ENCODE peak calls at places on chromosomes 2 and 18, in four cellular contexts. Q, D, K and X are unnamed samples.

GRCh38 chr2:158297606-158298005 is 158.9 kb downstream of the CCDC148 start:
- DNase-seq in Q (no peak), D (no peak), K (no peak), X (no peak)

GRCh38 chr18:44771957-44772917 is 91.5 kb downstream of the SETBP1 start:
- DNase-seq in Q (no peak), D (no peak), K (peak; percentile 18), X (peak; percentile 19)

GRCh38 chr18:23912356-23912755 is 102.2 kb upstream of the TTC39C start:
- DNase-seq in Q (no peak), D (no peak), K (no peak), X (no peak)

GRCh38 chr2:54497738-54498680 is 41.9 kb downstream of the SPTBN1 start:
- DNase-seq in Q (no peak), D (no peak), K (no peak), X (peak; percentile 59)

GRCh38 chr2:95323347-95324155 is 26.4 kb downstream of the KCNIP3 start:
- DNase-seq in Q (peak; percentile 79), D (no peak), K (no peak), X (peak; percentile 41)

GRCh38 chr2:25955869-25956535 is 26.3 kb downstream of the KIF3C start:
- DNase-seq in Q (no peak), D (no peak), K (no peak), X (no peak)

GRCh38 chr2:21372654-21373053 is 248.9 kb downstream of the TDRD15 start:
- DNase-seq in Q (peak; percentile 26), D (no peak), K (no peak), X (no peak)

GRCh38 chr2:200217320-200217719 is 89.2 kb upstream of the SPATS2L start:
- DNase-seq in Q (no peak), D (no peak), K (no peak), X (no peak)

GRCh38 chr2:8684885-8685696 is 3.2 kb downstream of the ID2 start:
- DNase-seq in Q (no peak), D (no peak), K (peak; percentile 30), X (peak; percentile 67)

GRCh38 chr2:112622528-112622849 is 23.2 kb upstream of the SLC20A1 start:
- DNase-seq in Q (no peak), D (peak; percentile 80), K (no peak), X (no peak)

GRCh38 chr2:197782121-197782520 is 3.0 kb downstream of the BOLL start:
- DNase-seq in Q (no peak), D (no peak), K (no peak), X (no peak)

GRCh38 chr18:61949946-61950345 is 57.1 kb upstream of the RNF152 start:
- DNase-seq in Q (no peak), D (peak; percentile 11), K (no peak), X (no peak)

GRCh38 chr2:218876562-218877219 is 4.0 kb upstream of the WNT10A start:
- DNase-seq in Q (peak; percentile 88), D (no peak), K (peak; percentile 59), X (peak; percentile 76)

GRCh38 chr2:218873359-218874194 is 7.1 kb upstream of the WNT10A start:
- DNase-seq in Q (peak; percentile 61), D (no peak), K (no peak), X (no peak)

GRCh38 chr2:218877891-218878290 is 2.8 kb upstream of the WNT10A start:
- DNase-seq in Q (no peak), D (no peak), K (no peak), X (no peak)

GRCh38 chr2:218877331-218877730 is 3.3 kb upstream of the WNT10A start:
- DNase-seq in Q (peak; percentile 67), D (no peak), K (no peak), X (no peak)

DNA sequence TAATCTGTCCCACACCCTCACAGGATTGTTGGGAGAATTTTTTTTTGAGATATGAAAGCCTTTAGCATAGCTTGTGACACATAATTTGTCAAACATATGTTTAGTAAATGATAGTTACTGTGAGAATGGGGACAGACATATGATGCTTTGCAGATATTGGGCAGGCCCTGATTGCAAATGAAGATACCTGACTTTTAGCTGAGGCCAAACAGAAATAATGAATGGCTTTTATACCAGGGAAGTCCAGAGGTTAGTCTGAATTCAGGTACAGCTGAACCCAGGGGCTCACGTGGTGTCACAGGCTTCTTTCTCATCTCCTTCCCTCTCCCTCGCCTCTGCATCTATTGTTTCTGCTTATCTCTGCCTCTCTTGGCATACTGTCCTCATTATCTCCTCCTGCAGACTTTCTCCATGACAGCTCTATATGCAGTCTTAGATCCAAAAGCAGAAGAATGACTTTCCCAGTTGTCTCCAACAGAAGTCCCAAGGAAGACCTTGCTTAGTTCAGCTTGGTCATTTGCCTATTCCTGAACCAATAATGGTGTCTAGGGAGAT is 4.9 kb upstream of the WNT10A start:
- DNase-seq in Q (no peak), D (no peak), K (no peak), X (no peak)
- H3K27me3 ChIP-seq in Q (peaks cover 30% of the 10 kb centered on the region), D (peaks cover 82% of the 10 kb centered on the region), K (no peaks in the 10 kb centered on the region), X (peaks cover 59% of the 10 kb centered on the region)

GRCh38 chr2:110216803-110217202 is 4.5 kb upstream of the MTLN start:
- DNase-seq in Q (no peak), D (no peak), K (no peak), X (no peak)
- H3K27me3 ChIP-seq in Q (no peaks in the 10 kb centered on the region), D (peaks cover 27% of the 10 kb centered on the region), K (no peaks in the 10 kb centered on the region), X (no peaks in the 10 kb centered on the region)

DNA sequence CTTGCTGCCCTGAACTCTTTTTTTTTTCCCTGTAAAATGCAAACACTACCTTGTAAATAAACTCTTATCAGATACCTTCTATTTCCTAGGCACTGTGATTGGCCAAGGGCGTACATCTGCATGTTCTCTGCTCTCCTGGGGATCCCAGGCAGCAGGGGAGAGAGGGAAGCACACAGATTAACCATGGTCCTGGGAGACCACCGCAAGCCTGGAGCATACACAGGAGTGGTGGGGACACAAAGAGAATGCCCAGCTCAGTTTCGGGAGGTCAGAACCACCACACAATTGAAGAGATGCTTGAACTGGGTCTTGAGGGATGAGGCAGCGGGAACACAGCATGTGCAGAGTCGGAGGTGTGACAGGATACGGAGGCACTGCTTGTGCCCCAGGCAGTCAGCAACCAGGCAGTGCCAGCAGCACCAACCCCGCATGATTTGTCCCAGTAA is 2.1 kb downstream of the GREB1 start:
- DNase-seq in Q (peak; percentile 76), D (no peak), K (no peak), X (peak; percentile 32)
- H3K27me3 ChIP-seq in Q (peaks cover 4% of the 10 kb centered on the region), D (peaks cover 45% of the 10 kb centered on the region), K (no peaks in the 10 kb centered on the region), X (no peaks in the 10 kb centered on the region)

GRCh38 chr2:208350610-208351009 is 56.0 kb upstream of the PTH2R start:
- DNase-seq in Q (no peak), D (peak; percentile 53), K (no peak), X (no peak)

GRCh38 chr2:208346756-208347155 is 59.8 kb upstream of the PTH2R start:
- DNase-seq in Q (no peak), D (no peak), K (no peak), X (no peak)
- H3K27me3 ChIP-seq in Q (no peaks in the 10 kb centered on the region), D (no peaks in the 10 kb centered on the region), K (no peaks in the 10 kb centered on the region), X (no peaks in the 10 kb centered on the region)

GRCh38 chr2:44996356-44996755 is 12.9 kb downstream of the SIX2 start:
- DNase-seq in Q (no peak), D (no peak), K (no peak), X (no peak)

GRCh38 chr2:44999540-44999939 is 9.7 kb downstream of the SIX2 start:
- DNase-seq in Q (no peak), D (no peak), K (no peak), X (no peak)

GRCh38 chr2:44989176-44989575 is 20.1 kb downstream of the SIX2 start:
- DNase-seq in Q (no peak), D (no peak), K (no peak), X (no peak)

GRCh38 chr2:44997948-44998347 is 11.3 kb downstream of the SIX2 start:
- DNase-seq in Q (no peak), D (no peak), K (no peak), X (no peak)

GRCh38 chr2:44994377-44994776 is 14.9 kb downstream of the SIX2 start:
- DNase-seq in Q (peak; percentile 50), D (no peak), K (no peak), X (no peak)
- H3K27me3 ChIP-seq in Q (peaks cover 8% of the 10 kb centered on the region), D (peaks cover 52% of the 10 kb centered on the region), K (no peaks in the 10 kb centered on the region), X (no peaks in the 10 kb centered on the region)

GRCh38 chr18:1246827-1247226 is 342.2 kb downstream of the ADCYAP1 start:
- DNase-seq in Q (no peak), D (no peak), K (no peak), X (no peak)

DNA sequence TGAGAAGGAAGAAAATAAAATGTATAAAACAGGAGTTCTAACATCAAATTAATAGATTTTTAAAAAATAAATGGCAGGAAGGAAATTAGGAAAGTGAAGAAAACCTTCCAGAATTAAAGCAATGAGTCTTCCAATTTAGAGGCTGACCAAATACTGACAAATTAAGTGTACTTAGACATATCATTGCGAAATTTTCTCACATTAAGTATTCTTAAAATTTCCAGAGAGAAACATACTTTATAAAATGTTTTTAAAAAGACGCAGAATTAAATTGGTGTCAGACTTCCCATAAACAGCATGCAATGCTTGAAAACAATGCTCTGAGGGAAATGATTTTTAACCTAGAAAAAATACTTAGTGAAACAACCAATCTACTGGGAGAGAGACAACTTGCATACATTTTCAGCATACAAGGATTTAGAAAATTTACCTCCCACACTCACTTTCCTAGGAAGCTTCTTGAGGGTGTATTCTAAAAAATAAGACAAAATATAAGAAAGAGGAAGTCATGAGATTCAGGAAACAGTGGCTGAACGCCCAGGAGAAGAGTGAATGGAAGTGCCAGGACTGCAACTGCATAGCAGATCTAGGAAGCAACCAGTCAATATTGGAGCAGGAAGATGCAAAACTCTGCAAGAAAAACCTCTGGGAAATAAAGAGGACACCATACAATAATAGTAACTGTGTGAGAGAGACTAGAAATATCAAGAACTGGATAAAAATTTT is 339.9 kb downstream of the ADCYAP1 start:
- DNase-seq in Q (no peak), D (no peak), K (no peak), X (no peak)
- H3K27me3 ChIP-seq in Q (no peaks in the 10 kb centered on the region), D (no peaks in the 10 kb centered on the region), K (no peaks in the 10 kb centered on the region), X (no peaks in the 10 kb centered on the region)

DNA sequence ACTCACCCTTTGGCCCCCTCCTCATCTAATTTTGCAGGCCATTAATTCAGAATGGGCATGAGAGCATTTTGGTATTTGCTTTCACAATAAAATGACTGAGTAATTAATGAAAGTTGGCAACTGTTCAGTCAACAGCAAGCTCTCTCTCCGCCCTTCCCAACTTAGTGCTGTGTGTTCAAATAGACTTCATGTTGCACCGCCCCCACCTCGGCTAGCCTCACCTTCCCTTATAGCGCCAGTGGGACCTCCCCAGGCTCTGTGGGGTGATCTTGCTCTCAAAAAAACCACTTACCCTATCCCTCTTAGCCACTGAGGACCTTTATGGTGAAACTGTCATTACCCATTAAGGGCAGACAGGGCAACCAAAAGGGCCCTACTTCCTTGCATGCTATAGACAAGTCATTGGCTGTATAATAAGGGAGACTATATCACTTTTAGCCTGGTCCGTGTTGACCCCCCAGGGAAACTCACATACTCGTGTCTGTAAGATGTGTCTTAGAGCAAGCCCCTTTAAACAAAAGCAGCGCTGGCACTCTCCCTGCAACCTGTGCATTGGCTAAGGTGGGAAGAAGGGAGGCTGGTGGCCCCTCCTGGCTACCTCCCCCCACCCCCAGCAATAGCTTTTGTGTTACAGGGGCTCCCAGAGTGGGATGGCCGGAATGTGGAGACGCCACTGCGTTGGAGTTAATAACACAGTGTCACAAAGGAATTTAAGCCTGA is 15.2 kb downstream of the EN1 start:
- DNase-seq in Q (no peak), D (no peak), K (no peak), X (no peak)
- H3K27me3 ChIP-seq in Q (peaks cover 79% of the 10 kb centered on the region), D (peaks cover 64% of the 10 kb centered on the region), K (no peaks in the 10 kb centered on the region), X (no peaks in the 10 kb centered on the region)

GRCh38 chr2:136116111-136116812 is 1.7 kb downstream of the CXCR4 start:
- DNase-seq in Q (no peak), D (no peak), K (no peak), X (peak; percentile 52)
- H3K27me3 ChIP-seq in Q (peaks cover 45% of the 10 kb centered on the region), D (peaks cover 43% of the 10 kb centered on the region), K (no peaks in the 10 kb centered on the region), X (no peaks in the 10 kb centered on the region)

GRCh38 chr2:175518206-175518605 is 336.7 kb upstream of the ATP5MC3 start:
- DNase-seq in Q (no peak), D (no peak), K (no peak), X (no peak)
- H3K27me3 ChIP-seq in Q (no peaks in the 10 kb centered on the region), D (no peaks in the 10 kb centered on the region), K (no peaks in the 10 kb centered on the region), X (no peaks in the 10 kb centered on the region)

GRCh38 chr2:84884396-84884795 is 3.5 kb upstream of the TRABD2A start:
- DNase-seq in Q (no peak), D (no peak), K (no peak), X (no peak)
- H3K27me3 ChIP-seq in Q (peaks cover 11% of the 10 kb centered on the region), D (no peaks in the 10 kb centered on the region), K (no peaks in the 10 kb centered on the region), X (no peaks in the 10 kb centered on the region)